ENCODE peak calls at places on chromosomes 2 and 18, in four cellular contexts. One of them, this sample, is unnamed.

GRCh38 chr2:83368916-83369315 is 1090.2 kb downstream of the SUCLG1 start:
- DNase-seq in astrocyte of the spinal cord: peak
- DNase-seq in dorsolateral prefrontal cortex: no peak
- DNase-seq in cardiac fibroblast: no peak
- DNase-seq in this sample: peak

GRCh38 chr2:33322099-33322498 is 154.3 kb upstream of the RASGRP3 start:
- DNase-seq in cardiac fibroblast: peak
- DNase-seq in astrocyte of the spinal cord: peak
- DNase-seq in dorsolateral prefrontal cortex: no peak
- DNase-seq in this sample: no peak

GRCh38 chr2:134207589-134208209 is 46.2 kb upstream of the MGAT5 start:
- DNase-seq in dorsolateral prefrontal cortex: no peak
- DNase-seq in astrocyte of the spinal cord: peak
- DNase-seq in cardiac fibroblast: peak
- DNase-seq in this sample: no peak

GRCh38 chr2:17736989-17737388 is 16.6 kb downstream of the SMC6 start:
- DNase-seq in astrocyte of the spinal cord: peak
- DNase-seq in dorsolateral prefrontal cortex: no peak
- DNase-seq in cardiac fibroblast: peak
- DNase-seq in this sample: peak

GRCh38 chr2:241855888-241856422 is 2.7 kb downstream of the PDCD1 start:
- DNase-seq in astrocyte of the spinal cord: no peak
- DNase-seq in dorsolateral prefrontal cortex: peak
- DNase-seq in cardiac fibroblast: no peak
- DNase-seq in this sample: no peak

GRCh38 chr2:101986804-101987740 is 4.7 kb upstream of the IL1R2 start:
- DNase-seq in dorsolateral prefrontal cortex: no peak
- DNase-seq in cardiac fibroblast: no peak
- DNase-seq in astrocyte of the spinal cord: no peak
- DNase-seq in this sample: no peak

GRCh38 chr2:133568172-133568571 is at the start of gene NCKAP5:
- DNase-seq in astrocyte of the spinal cord: peak
- DNase-seq in dorsolateral prefrontal cortex: peak
- DNase-seq in cardiac fibroblast: peak
- DNase-seq in this sample: peak

GRCh38 chr18:44130365-44130942 is 550.2 kb upstream of the SETBP1 start:
- DNase-seq in astrocyte of the spinal cord: peak
- DNase-seq in dorsolateral prefrontal cortex: no peak
- DNase-seq in cardiac fibroblast: peak
- DNase-seq in this sample: peak

GRCh38 chr2:62266433-62267038 is 70.6 kb downstream of the B3GNT2 start:
- DNase-seq in dorsolateral prefrontal cortex: no peak
- DNase-seq in astrocyte of the spinal cord: peak
- DNase-seq in cardiac fibroblast: peak
- DNase-seq in this sample: peak

GRCh38 chr18:22547807-22548561 is 130.3 kb upstream of the CTAGE1 start:
- DNase-seq in astrocyte of the spinal cord: no peak
- DNase-seq in cardiac fibroblast: no peak
- DNase-seq in dorsolateral prefrontal cortex: no peak
- DNase-seq in this sample: no peak

GRCh38 chr2:48175254-48175653 is 269.0 kb upstream of the FBXO11 start:
- DNase-seq in cardiac fibroblast: peak
- DNase-seq in dorsolateral prefrontal cortex: no peak
- DNase-seq in astrocyte of the spinal cord: peak
- DNase-seq in this sample: no peak

GRCh38 chr2:29804671-29805070 is 116.7 kb downstream of the ALK start:
- DNase-seq in cardiac fibroblast: no peak
- DNase-seq in dorsolateral prefrontal cortex: no peak
- DNase-seq in astrocyte of the spinal cord: no peak
- DNase-seq in this sample: no peak

GRCh38 chr2:117562654-117563053 is 251.8 kb upstream of the DDX18 start:
- DNase-seq in cardiac fibroblast: no peak
- DNase-seq in astrocyte of the spinal cord: no peak
- DNase-seq in dorsolateral prefrontal cortex: no peak
- DNase-seq in this sample: no peak

GRCh38 chr2:222862068-222862914 is 1.5 kb downstream of the ACSL3 start:
- DNase-seq in cardiac fibroblast: peak
- DNase-seq in astrocyte of the spinal cord: peak
- DNase-seq in dorsolateral prefrontal cortex: no peak
- DNase-seq in this sample: no peak
- TF ChIP-seq CTCF in cardiac fibroblast: peak
- TF ChIP-seq CTCF in astrocyte of the spinal cord: peak
- TF ChIP-seq CTCF in dorsolateral prefrontal cortex: peak
- TF ChIP-seq CTCF in this sample: peak

GRCh38 chr2:71466301-71467179 is 13.2 kb downstream of the DYSF start:
- DNase-seq in cardiac fibroblast: peak
- DNase-seq in astrocyte of the spinal cord: no peak
- DNase-seq in dorsolateral prefrontal cortex: peak
- DNase-seq in this sample: no peak
- H3K4me3 ChIP-seq in cardiac fibroblast: peak
- H3K4me3 ChIP-seq in astrocyte of the spinal cord: peak
- H3K4me3 ChIP-seq in dorsolateral prefrontal cortex: peak
- H3K4me3 ChIP-seq in this sample: peak

DNA sequence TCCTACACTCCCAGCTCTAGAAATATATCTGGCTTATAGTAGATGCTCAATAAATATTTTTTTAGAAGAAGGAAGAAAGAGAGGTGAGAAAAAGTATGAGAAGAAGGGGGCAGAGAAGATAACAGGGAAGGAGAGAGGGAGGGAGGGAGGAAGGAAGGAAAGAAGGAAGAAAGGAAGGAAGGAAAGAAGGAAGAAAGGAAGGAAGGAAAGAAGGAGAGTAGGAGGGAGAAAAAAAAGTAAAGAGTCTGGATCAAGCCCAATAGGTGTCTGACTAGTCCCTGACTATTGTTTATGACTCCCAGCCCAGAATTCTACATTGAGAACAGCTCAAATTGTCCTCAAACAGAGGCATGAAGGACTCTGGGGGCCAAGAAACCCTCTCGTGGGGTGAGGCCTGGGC is 83.9 kb downstream of the THNSL2 start:
- DNase-seq in cardiac fibroblast: no peak
- DNase-seq in astrocyte of the spinal cord: no peak
- DNase-seq in dorsolateral prefrontal cortex: no peak
- DNase-seq in this sample: no peak
- TF ChIP-seq CTCF in cardiac fibroblast: no peak
- TF ChIP-seq CTCF in astrocyte of the spinal cord: no peak
- TF ChIP-seq CTCF in dorsolateral prefrontal cortex: no peak
- TF ChIP-seq CTCF in this sample: no peak

DNA sequence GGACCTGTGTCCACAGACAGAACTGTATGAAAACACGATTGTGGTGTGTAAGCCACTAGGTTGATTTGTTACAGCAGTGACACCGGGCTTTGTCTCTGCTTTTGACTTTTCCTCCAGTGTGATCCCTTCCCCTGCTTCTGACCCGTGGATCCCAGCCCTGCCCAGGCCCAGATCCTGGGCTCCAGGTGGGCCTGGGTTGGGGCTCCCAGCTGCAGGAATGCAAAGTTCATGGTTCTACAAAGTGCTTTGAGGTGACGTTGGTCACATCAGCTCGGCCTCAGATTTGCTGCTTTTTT is 26.8 kb downstream of the HPCAL1 start:
- DNase-seq in dorsolateral prefrontal cortex: no peak
- DNase-seq in astrocyte of the spinal cord: no peak
- DNase-seq in cardiac fibroblast: no peak
- DNase-seq in this sample: no peak
- H3K4me3 ChIP-seq in dorsolateral prefrontal cortex: no peak
- H3K4me3 ChIP-seq in astrocyte of the spinal cord: no peak
- H3K4me3 ChIP-seq in cardiac fibroblast: no peak
- H3K4me3 ChIP-seq in this sample: no peak

GRCh38 chr2:204027105-204027504 is 90.5 kb downstream of the ICOS start:
- DNase-seq in cardiac fibroblast: peak
- DNase-seq in dorsolateral prefrontal cortex: no peak
- DNase-seq in astrocyte of the spinal cord: peak
- DNase-seq in this sample: peak

GRCh38 chr2:204023088-204023487 is 86.5 kb downstream of the ICOS start:
- DNase-seq in cardiac fibroblast: no peak
- DNase-seq in astrocyte of the spinal cord: no peak
- DNase-seq in dorsolateral prefrontal cortex: no peak
- DNase-seq in this sample: no peak

GRCh38 chr2:204024906-204025475 is 88.4 kb downstream of the ICOS start:
- DNase-seq in astrocyte of the spinal cord: no peak
- DNase-seq in dorsolateral prefrontal cortex: no peak
- DNase-seq in cardiac fibroblast: no peak
- DNase-seq in this sample: no peak

GRCh38 chr2:204024503-204024902 is 87.9 kb downstream of the ICOS start:
- DNase-seq in cardiac fibroblast: peak
- DNase-seq in dorsolateral prefrontal cortex: no peak
- DNase-seq in astrocyte of the spinal cord: peak
- DNase-seq in this sample: peak

DNA sequence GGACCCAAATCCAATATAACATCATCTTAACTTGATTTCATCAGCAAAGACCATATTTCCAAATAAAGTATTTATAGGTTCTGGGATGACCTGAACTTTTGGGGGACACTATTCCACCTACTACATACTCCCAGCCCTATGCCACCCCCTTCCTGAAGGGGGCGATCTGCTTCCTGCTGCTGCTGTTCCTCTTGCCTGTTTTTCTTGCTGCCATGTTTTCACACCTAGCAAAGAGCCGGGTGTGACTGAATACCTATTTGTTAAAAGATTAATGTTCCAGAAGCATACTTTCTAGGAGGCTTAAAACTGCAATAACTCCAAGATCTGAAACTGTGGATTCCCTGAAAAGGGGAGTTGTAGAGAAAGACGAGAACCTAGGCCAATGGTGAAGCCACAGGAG is 89.7 kb downstream of the ICOS start:
- DNase-seq in dorsolateral prefrontal cortex: no peak
- DNase-seq in cardiac fibroblast: no peak
- DNase-seq in astrocyte of the spinal cord: no peak
- DNase-seq in this sample: no peak
- TF ChIP-seq CTCF in dorsolateral prefrontal cortex: no peak
- TF ChIP-seq CTCF in cardiac fibroblast: peak
- TF ChIP-seq CTCF in astrocyte of the spinal cord: peak
- TF ChIP-seq CTCF in this sample: peak

GRCh38 chr2:227716501-227716900 is 1.3 kb downstream of the SLC19A3 start:
- DNase-seq in cardiac fibroblast: no peak
- DNase-seq in dorsolateral prefrontal cortex: no peak
- DNase-seq in astrocyte of the spinal cord: no peak
- DNase-seq in this sample: no peak

GRCh38 chr2:227720680-227721079 is 2.9 kb upstream of the SLC19A3 start:
- DNase-seq in dorsolateral prefrontal cortex: no peak
- DNase-seq in astrocyte of the spinal cord: no peak
- DNase-seq in cardiac fibroblast: peak
- DNase-seq in this sample: no peak

GRCh38 chr2:227719637-227720036 is 1.8 kb upstream of the SLC19A3 start:
- DNase-seq in astrocyte of the spinal cord: no peak
- DNase-seq in dorsolateral prefrontal cortex: no peak
- DNase-seq in cardiac fibroblast: no peak
- DNase-seq in this sample: no peak

DNA sequence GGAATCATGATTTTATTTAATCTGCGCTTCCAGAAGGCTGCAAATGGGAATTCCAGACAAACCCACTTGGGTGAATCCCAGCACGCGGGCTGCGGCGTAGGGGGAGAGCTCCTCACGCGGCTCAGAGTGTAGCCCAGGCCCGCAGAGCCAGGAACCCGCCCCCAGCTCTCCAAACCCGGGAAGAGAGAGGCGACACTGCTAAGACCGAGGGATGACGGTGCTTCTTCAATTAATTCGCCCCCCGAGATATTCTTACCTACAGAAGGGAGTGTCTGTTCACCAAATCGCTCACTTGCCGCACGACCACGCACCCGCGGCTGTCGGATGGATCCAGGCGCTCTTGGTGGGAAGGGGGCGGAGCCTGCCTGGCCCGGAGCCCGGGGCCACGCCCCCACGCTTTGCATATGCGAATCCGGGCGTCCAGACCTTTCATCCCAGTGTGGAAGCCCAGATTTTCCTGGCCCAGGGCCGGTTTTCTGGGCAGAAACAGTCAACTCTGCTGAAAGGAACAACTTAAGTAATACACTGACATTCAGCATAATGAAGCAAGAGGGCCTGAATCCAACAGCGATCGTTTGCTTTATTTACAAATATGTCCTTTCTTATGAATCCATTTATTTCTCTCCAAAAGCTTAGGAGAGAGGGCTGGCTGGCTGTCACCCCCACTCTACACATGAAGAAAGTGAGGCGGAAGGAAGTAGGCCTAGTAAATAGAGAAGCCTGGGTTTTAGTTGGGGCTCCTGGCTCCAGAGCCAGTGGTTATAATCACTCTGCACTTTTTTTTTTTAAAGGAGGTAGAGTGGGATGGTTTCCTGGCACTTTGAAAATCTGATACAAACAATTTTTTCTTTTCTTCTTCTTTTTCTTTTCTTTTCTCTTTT is at the start of gene SLC19A3:
- DNase-seq in cardiac fibroblast: peak
- DNase-seq in astrocyte of the spinal cord: peak
- DNase-seq in dorsolateral prefrontal cortex: peak
- DNase-seq in this sample: peak
- H3K4me3 ChIP-seq in cardiac fibroblast: peak
- H3K4me3 ChIP-seq in astrocyte of the spinal cord: peak
- H3K4me3 ChIP-seq in dorsolateral prefrontal cortex: peak
- H3K4me3 ChIP-seq in this sample: peak

GRCh38 chr2:47088371-47089082 is 66.6 kb downstream of the STPG4 start:
- DNase-seq in dorsolateral prefrontal cortex: no peak
- DNase-seq in cardiac fibroblast: peak
- DNase-seq in astrocyte of the spinal cord: peak
- DNase-seq in this sample: no peak
- TF ChIP-seq CTCF in dorsolateral prefrontal cortex: no peak
- TF ChIP-seq CTCF in cardiac fibroblast: peak
- TF ChIP-seq CTCF in astrocyte of the spinal cord: peak
- TF ChIP-seq CTCF in this sample: peak

GRCh38 chr18:25235648-25236047 is 116.3 kb downstream of the ZNF521 start:
- DNase-seq in cardiac fibroblast: no peak
- DNase-seq in dorsolateral prefrontal cortex: no peak
- DNase-seq in astrocyte of the spinal cord: no peak
- DNase-seq in this sample: no peak

GRCh38 chr18:25234740-25235345 is 117.1 kb downstream of the ZNF521 start:
- DNase-seq in dorsolateral prefrontal cortex: no peak
- DNase-seq in cardiac fibroblast: no peak
- DNase-seq in astrocyte of the spinal cord: no peak
- DNase-seq in this sample: no peak

GRCh38 chr18:25236736-25237135 is 115.2 kb downstream of the ZNF521 start:
- DNase-seq in cardiac fibroblast: no peak
- DNase-seq in astrocyte of the spinal cord: no peak
- DNase-seq in dorsolateral prefrontal cortex: no peak
- DNase-seq in this sample: no peak

GRCh38 chr18:25233582-25234362 is 118.2 kb downstream of the ZNF521 start:
- DNase-seq in cardiac fibroblast: peak
- DNase-seq in dorsolateral prefrontal cortex: no peak
- DNase-seq in astrocyte of the spinal cord: peak
- DNase-seq in this sample: no peak

GRCh38 chr18:25234363-25234639 is 117.7 kb downstream of the ZNF521 start:
- DNase-seq in astrocyte of the spinal cord: no peak
- DNase-seq in cardiac fibroblast: no peak
- DNase-seq in dorsolateral prefrontal cortex: no peak
- DNase-seq in this sample: no peak
- H3K4me3 ChIP-seq in astrocyte of the spinal cord: no peak
- H3K4me3 ChIP-seq in cardiac fibroblast: no peak
- H3K4me3 ChIP-seq in dorsolateral prefrontal cortex: no peak
- H3K4me3 ChIP-seq in this sample: no peak

DNA sequence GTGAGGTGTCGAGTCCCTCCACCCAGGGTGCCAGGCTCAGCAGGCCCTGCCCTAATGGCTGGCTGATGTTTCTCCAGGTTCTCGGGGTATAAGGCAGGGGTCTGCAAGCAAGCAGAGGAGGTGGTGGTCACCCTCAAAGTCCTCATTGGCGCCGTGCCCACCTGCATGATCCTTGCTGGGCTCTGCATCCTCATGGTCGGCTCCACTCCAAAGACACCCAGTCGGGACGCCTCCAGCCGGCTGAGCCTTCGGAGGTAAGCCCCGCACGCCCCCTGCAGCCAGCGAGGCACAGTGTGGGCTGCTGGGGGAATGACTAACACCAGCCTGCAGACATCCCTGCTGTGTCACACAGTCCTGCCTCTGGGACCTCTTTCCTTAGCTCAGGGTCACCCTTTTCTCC is 14.1 kb downstream of the MFSD2B start:
- DNase-seq in cardiac fibroblast: peak
- DNase-seq in dorsolateral prefrontal cortex: no peak
- DNase-seq in astrocyte of the spinal cord: peak
- DNase-seq in this sample: no peak
- TF ChIP-seq CTCF in cardiac fibroblast: peak
- TF ChIP-seq CTCF in dorsolateral prefrontal cortex: no peak
- TF ChIP-seq CTCF in astrocyte of the spinal cord: peak
- TF ChIP-seq CTCF in this sample: peak